ENCODE peak calls at places on chromosome 11, in four cellular contexts. One of them, this sample, is unnamed.

GRCh38 chr11:22433066-22433450 is 94.9 kb downstream of the SLC17A6 start:
- DNase-seq in transverse colon: no peak
- DNase-seq in prostate gland: no peak
- DNase-seq in ovary: no peak
- DNase-seq in this sample: peak

GRCh38 chr11:70082829-70083228 is 4.7 kb downstream of the ANO1 start:
- DNase-seq in transverse colon: no peak
- DNase-seq in prostate gland: no peak
- DNase-seq in ovary: no peak
- DNase-seq in this sample: no peak

GRCh38 chr11:9016916-9017642 is 13.3 kb upstream of the NRIP3 start:
- DNase-seq in transverse colon: no peak
- DNase-seq in prostate gland: no peak
- DNase-seq in ovary: no peak
- DNase-seq in this sample: no peak

GRCh38 chr11:65778431-65778900 is 2.3 kb downstream of the AP5B1 start:
- DNase-seq in transverse colon: no peak
- DNase-seq in prostate gland: no peak
- DNase-seq in ovary: no peak
- DNase-seq in this sample: no peak

GRCh38 chr11:20042717-20043392 is 117.4 kb downstream of the DBX1 start:
- DNase-seq in transverse colon: no peak
- DNase-seq in prostate gland: no peak
- DNase-seq in ovary: no peak
- DNase-seq in this sample: no peak

GRCh38 chr11:10494636-10495463 is 39.8 kb downstream of the AMPD3 start:
- DNase-seq in transverse colon: no peak
- DNase-seq in prostate gland: no peak
- DNase-seq in ovary: no peak
- DNase-seq in this sample: no peak

GRCh38 chr11:115963170-115963569 is 459.0 kb upstream of the CADM1 start:
- DNase-seq in transverse colon: no peak
- DNase-seq in prostate gland: no peak
- DNase-seq in ovary: no peak
- DNase-seq in this sample: no peak

GRCh38 chr11:11667056-11667455 is 45.3 kb upstream of the GALNT18 start:
- DNase-seq in transverse colon: no peak
- DNase-seq in prostate gland: no peak
- DNase-seq in ovary: no peak
- DNase-seq in this sample: no peak

GRCh38 chr11:10356161-10356560 is 51.3 kb downstream of the ADM start:
- DNase-seq in transverse colon: no peak
- DNase-seq in prostate gland: no peak
- DNase-seq in ovary: no peak
- DNase-seq in this sample: no peak

GRCh38 chr11:36471577-36471976 is 38.5 kb downstream of the TRAF6 start:
- DNase-seq in transverse colon: no peak
- DNase-seq in prostate gland: no peak
- DNase-seq in ovary: no peak
- DNase-seq in this sample: peak

GRCh38 chr11:30868495-30869130 is 282.5 kb upstream of the MPPED2 start:
- DNase-seq in transverse colon: no peak
- DNase-seq in prostate gland: no peak
- DNase-seq in ovary: no peak
- DNase-seq in this sample: no peak

GRCh38 chr11:107259826-107260225 is 197.8 kb downstream of the CWF19L2 start:
- DNase-seq in transverse colon: no peak
- DNase-seq in prostate gland: no peak
- DNase-seq in ovary: no peak
- DNase-seq in this sample: no peak

GRCh38 chr11:106077609-106078517 is at the start of gene AASDHPPT:
- DNase-seq in transverse colon: no peak
- DNase-seq in prostate gland: peak
- DNase-seq in ovary: peak
- DNase-seq in this sample: peak

GRCh38 chr11:112584674-112585073 is 324.0 kb upstream of the PLET1 start:
- DNase-seq in transverse colon: no peak
- DNase-seq in prostate gland: no peak
- DNase-seq in ovary: no peak
- DNase-seq in this sample: peak

GRCh38 chr11:102527701-102528100 is 2.8 kb downstream of the MMP7 start:
- DNase-seq in transverse colon: no peak
- DNase-seq in prostate gland: no peak
- DNase-seq in ovary: no peak
- DNase-seq in this sample: no peak

GRCh38 chr11:724063-724732 is 18.2 kb downstream of the EPS8L2 start:
- DNase-seq in transverse colon: no peak
- DNase-seq in prostate gland: no peak
- DNase-seq in ovary: no peak
- DNase-seq in this sample: no peak

GRCh38 chr11:35040221-35040942 is 98.6 kb upstream of the CD44 start:
- DNase-seq in transverse colon: no peak
- DNase-seq in prostate gland: no peak
- DNase-seq in ovary: no peak
- DNase-seq in this sample: peak

GRCh38 chr11:6618117-6619020 is 853 bp downstream of the TPP1 start:
- DNase-seq in transverse colon: peak
- DNase-seq in prostate gland: peak
- DNase-seq in ovary: peak
- DNase-seq in this sample: peak

GRCh38 chr11:35415488-35415887 is 3.9 kb downstream of the SLC1A2 start:
- DNase-seq in transverse colon: no peak
- DNase-seq in prostate gland: no peak
- DNase-seq in ovary: no peak
- DNase-seq in this sample: no peak

GRCh38 chr11:35617687-35618496 is at the start of gene FJX1:
- DNase-seq in transverse colon: peak
- DNase-seq in prostate gland: peak
- DNase-seq in ovary: peak
- DNase-seq in this sample: peak

GRCh38 chr11:128898580-128899344 is 7.6 kb downstream of the KCNJ5 start:
- DNase-seq in transverse colon: no peak
- DNase-seq in prostate gland: no peak
- DNase-seq in ovary: no peak
- DNase-seq in this sample: peak

GRCh38 chr11:20011294-20011951 is 148.9 kb downstream of the DBX1 start:
- DNase-seq in transverse colon: no peak
- DNase-seq in prostate gland: no peak
- DNase-seq in ovary: no peak
- DNase-seq in this sample: peak

GRCh38 chr11:95088946-95089619 is 563 bp upstream of the ENDOD1 start:
- DNase-seq in transverse colon: no peak
- DNase-seq in prostate gland: no peak
- DNase-seq in ovary: no peak
- DNase-seq in this sample: no peak

GRCh38 chr11:34891611-34892010 is 24.6 kb downstream of the APIP start:
- DNase-seq in transverse colon: no peak
- DNase-seq in prostate gland: no peak
- DNase-seq in ovary: no peak
- DNase-seq in this sample: no peak

GRCh38 chr11:44680982-44681597 is 45.7 kb upstream of the TSPAN18 start:
- DNase-seq in transverse colon: no peak
- DNase-seq in prostate gland: no peak
- DNase-seq in ovary: no peak
- DNase-seq in this sample: peak
- TF ChIP-seq CTCF in transverse colon: no peak
- TF ChIP-seq CTCF in prostate gland: no peak
- TF ChIP-seq CTCF in ovary: no peak
- TF ChIP-seq CTCF in this sample: no peak

GRCh38 chr11:1854949-1855885 is 2.3 kb downstream of the LSP1 start:
- DNase-seq in transverse colon: no peak
- DNase-seq in prostate gland: no peak
- DNase-seq in ovary: no peak
- DNase-seq in this sample: no peak
- H3K4me3 ChIP-seq in transverse colon: peak
- H3K4me3 ChIP-seq in prostate gland: no peak
- H3K4me3 ChIP-seq in ovary: no peak
- H3K4me3 ChIP-seq in this sample: no peak

DNA sequence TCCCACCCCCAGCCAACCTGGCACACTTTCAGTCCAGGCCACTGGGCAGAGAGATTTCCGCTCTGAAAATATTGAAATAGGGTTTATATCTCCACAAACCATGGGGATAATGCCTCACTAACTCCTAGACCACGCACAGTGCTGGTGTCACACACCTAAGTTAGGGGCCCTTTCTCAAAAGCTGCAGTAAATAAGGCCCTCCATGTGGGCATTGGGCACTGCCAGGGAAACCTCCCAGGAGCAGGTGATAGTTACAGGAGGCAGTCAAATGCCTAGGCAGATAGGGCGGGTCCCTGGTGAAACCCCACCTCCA is 3.1 kb upstream of the IL10RA start:
- DNase-seq in transverse colon: no peak
- DNase-seq in prostate gland: no peak
- DNase-seq in ovary: no peak
- DNase-seq in this sample: no peak
- TF ChIP-seq CTCF in transverse colon: no peak
- TF ChIP-seq CTCF in prostate gland: no peak
- TF ChIP-seq CTCF in ovary: no peak
- TF ChIP-seq CTCF in this sample: no peak

DNA sequence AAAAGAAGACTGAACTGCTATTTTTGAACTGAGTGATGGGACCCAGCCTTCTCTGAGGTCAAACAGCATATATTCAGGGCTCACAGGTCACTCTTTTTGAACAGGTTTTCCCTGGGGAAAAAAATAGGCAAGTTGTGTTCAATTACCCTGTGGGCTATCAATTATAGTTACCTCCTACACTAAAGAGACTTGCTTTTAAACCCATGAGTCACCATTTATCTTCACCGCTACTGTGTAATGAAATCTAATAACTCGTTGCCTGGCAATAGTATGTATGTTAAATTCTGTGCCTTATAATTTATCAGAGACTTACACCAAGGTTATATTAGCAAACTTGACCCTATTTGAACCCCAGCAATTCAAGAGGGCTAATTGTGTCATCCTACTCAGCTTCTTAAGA is 98.5 kb downstream of the CYP2R1 start:
- DNase-seq in transverse colon: no peak
- DNase-seq in prostate gland: no peak
- DNase-seq in ovary: no peak
- DNase-seq in this sample: no peak
- H3K4me3 ChIP-seq in transverse colon: no peak
- H3K4me3 ChIP-seq in prostate gland: no peak
- H3K4me3 ChIP-seq in ovary: no peak
- H3K4me3 ChIP-seq in this sample: no peak

GRCh38 chr11:82523141-82523540 is 210.5 kb downstream of the FAM181B start:
- DNase-seq in transverse colon: no peak
- DNase-seq in prostate gland: no peak
- DNase-seq in ovary: peak
- DNase-seq in this sample: no peak
- TF ChIP-seq CTCF in transverse colon: no peak
- TF ChIP-seq CTCF in prostate gland: no peak
- TF ChIP-seq CTCF in ovary: no peak
- TF ChIP-seq CTCF in this sample: no peak

DNA sequence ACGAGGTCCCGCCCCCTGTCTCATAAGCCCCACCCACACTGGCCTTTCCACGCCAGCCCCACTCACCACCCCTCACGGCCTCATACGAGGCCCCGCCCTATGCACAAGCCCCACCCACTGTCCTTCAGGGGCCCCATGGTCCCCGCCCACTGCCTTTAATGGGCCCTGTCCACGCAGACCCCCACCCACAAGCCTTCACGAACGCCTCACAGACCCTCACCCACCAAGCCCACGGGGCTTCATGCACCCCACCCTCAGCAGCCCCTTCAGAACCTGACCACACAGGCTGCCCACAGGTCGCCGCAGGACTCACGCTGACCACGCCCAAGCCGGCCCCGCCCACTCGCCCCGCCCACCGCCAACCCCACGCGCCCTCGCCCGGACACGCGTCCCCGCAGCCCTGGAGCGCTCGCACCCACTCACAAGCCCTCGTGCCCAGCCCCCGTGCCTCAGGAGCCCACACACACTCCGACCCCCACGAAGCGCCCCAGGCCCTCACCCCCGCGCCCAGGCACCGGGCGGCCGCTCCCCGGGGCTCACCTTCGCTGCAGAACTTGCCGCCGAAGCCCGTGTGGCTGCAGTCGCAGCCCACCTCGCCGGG is 10.5 kb downstream of the NRXN2 start:
- DNase-seq in transverse colon: no peak
- DNase-seq in prostate gland: no peak
- DNase-seq in ovary: no peak
- DNase-seq in this sample: no peak
- H3K4me3 ChIP-seq in transverse colon: peak
- H3K4me3 ChIP-seq in prostate gland: no peak
- H3K4me3 ChIP-seq in ovary: no peak
- H3K4me3 ChIP-seq in this sample: no peak

DNA sequence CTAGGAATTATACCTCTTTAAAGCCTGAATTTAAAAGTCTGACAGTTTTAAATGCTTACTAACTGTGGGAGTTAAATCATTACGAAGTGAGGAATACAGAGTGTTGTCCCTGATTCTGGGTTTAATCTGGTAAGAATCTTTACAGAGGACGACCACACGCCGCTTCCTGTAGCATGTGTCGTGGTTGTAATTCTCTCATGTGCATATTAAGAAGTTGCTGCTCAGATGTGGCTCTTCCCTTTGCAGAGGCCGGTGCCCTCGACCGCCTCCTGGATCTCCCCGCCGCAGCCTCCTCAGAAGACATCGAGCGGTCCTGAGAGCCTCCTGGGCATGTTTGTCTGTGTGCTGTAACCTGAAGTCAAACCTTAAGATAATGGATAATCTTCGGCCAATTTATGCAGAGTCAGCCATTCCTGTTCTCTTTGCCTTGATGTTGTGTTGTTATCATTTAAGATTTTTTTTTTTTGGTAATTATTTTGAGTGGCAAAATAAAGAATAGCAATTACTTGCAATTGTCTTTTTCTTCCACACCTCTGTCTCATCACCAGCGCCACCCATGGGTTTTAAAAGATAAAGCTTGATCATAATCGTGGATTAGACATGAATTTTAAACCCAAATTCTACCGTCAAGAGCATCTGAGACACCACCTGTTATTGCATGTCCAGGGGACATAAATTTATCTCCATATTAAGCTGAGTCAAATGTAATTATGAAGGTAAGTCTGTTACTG is 6.5 kb downstream of the GAL start:
- DNase-seq in transverse colon: no peak
- DNase-seq in prostate gland: no peak
- DNase-seq in ovary: no peak
- DNase-seq in this sample: no peak
- TF ChIP-seq CTCF in transverse colon: no peak
- TF ChIP-seq CTCF in prostate gland: no peak
- TF ChIP-seq CTCF in ovary: no peak
- TF ChIP-seq CTCF in this sample: peak

GRCh38 chr11:119423459-119424254 is 685 bp upstream of the THY1 start:
- DNase-seq in transverse colon: no peak
- DNase-seq in prostate gland: no peak
- DNase-seq in ovary: no peak
- DNase-seq in this sample: no peak
- H3K4me3 ChIP-seq in transverse colon: peak
- H3K4me3 ChIP-seq in prostate gland: no peak
- H3K4me3 ChIP-seq in ovary: peak
- H3K4me3 ChIP-seq in this sample: no peak